ENCODE peak calls at places on chromosomes 5 and 9, in six cellular contexts. R is WTC11, P is H1, T is HepG2, Q is HCT116, F is GM12878. G is an unnamed sample.

GRCh38 chr5:145750194-145750593 is 84.9 kb downstream of the PRELID2 start:
- DNase-seq in F (no peak), R (no peak), Q (no peak), T (no peak), P (no peak), G (no peak)

GRCh38 chr5:142561486-142562097 is 124.3 kb downstream of the FGF1 start:
- DNase-seq in P (no peak), F (no peak), Q (no peak), T (no peak), R (no peak), G (no peak)

GRCh38 chr5:87877495-87877894 is 391.1 kb downstream of the TMEM161B start:
- DNase-seq in F (no peak), P (no peak), Q (no peak), T (no peak), R (no peak), G (no peak)

GRCh38 chr9:34592895-34593601 is 3.5 kb upstream of the CNTFR start:
- DNase-seq in P (no peak), T (no peak), Q (no peak), R (peak), F (no peak), G (no peak)

GRCh38 chr5:24644757-24645156 is at the start of gene CDH10:
- DNase-seq in Q (no peak), P (peak), F (no peak), T (no peak), R (peak), G (no peak)

GRCh38 chr5:126280343-126280742 is 142.9 kb upstream of the GRAMD2B start:
- DNase-seq in F (no peak), R (no peak), P (no peak), T (no peak), Q (no peak), G (no peak)

GRCh38 chr9:128553695-128554094 is 1.3 kb downstream of the SPTAN1 start:
- DNase-seq in R (no peak), T (no peak), F (no peak), P (no peak), Q (no peak), G (no peak)

GRCh38 chr5:134769206-134769605 is 10.6 kb downstream of the DDX46 start:
- DNase-seq in P (no peak), Q (no peak), F (no peak), R (no peak), T (peak), G (no peak)

GRCh38 chr5:136064510-136064909 is 35.7 kb downstream of the TGFBI start:
- DNase-seq in P (no peak), R (no peak), Q (no peak), T (no peak), F (no peak), G (peak)

GRCh38 chr5:101904736-101905135 is 391.3 kb downstream of the SLCO4C1 start:
- DNase-seq in T (no peak), R (no peak), P (no peak), Q (no peak), F (no peak), G (no peak)

GRCh38 chr5:33981408-33982171 is 2.9 kb downstream of the SLC45A2 start:
- DNase-seq in Q (no peak), P (no peak), F (no peak), R (no peak), T (no peak), G (no peak)

GRCh38 chr5:67028371-67028770 is 168.2 kb downstream of the CD180 start:
- DNase-seq in Q (no peak), R (no peak), F (no peak), T (no peak), P (no peak), G (no peak)

GRCh38 chr9:114908796-114909448 is 21.5 kb downstream of the TNFSF8 start:
- DNase-seq in Q (no peak), F (no peak), R (no peak), P (no peak), T (no peak), G (no peak)

GRCh38 chr5:40481226-40481625 is 198.5 kb upstream of the PTGER4 start:
- DNase-seq in R (no peak), F (no peak), P (no peak), T (no peak), Q (no peak), G (no peak)

GRCh38 chr5:13566903-13567339 is 377.6 kb downstream of the DNAH5 start:
- DNase-seq in R (no peak), T (no peak), Q (no peak), P (no peak), F (no peak), G (no peak)

GRCh38 chr9:111094433-111095421 is 56.5 kb upstream of the LPAR1 start:
- DNase-seq in P (no peak), R (no peak), T (no peak), F (peak), Q (no peak), G (no peak)

GRCh38 chr5:68240196-68240595 is 24.6 kb downstream of the PIK3R1 start:
- DNase-seq in Q (no peak), R (no peak), F (no peak), P (no peak), T (no peak), G (no peak)

GRCh38 chr5:671459-672328 is 21.5 kb downstream of the TPPP start:
- DNase-seq in R (peak), F (no peak), Q (no peak), P (no peak), T (peak), G (peak)

GRCh38 chr5:133149333-133149732 is 97.5 kb downstream of the HSPA4 start:
- DNase-seq in F (no peak), T (no peak), R (no peak), Q (no peak), P (no peak), G (no peak)

GRCh38 chr5:179227196-179227577 is 118.1 kb downstream of the ADAMTS2 start:
- DNase-seq in F (no peak), T (no peak), R (peak), P (no peak), Q (no peak), G (no peak)

GRCh38 chr5:5665225-5666075 is 243.0 kb downstream of the ICE1 start:
- DNase-seq in F (no peak), R (no peak), P (no peak), T (no peak), Q (peak), G (no peak)

GRCh38 chr9:124766326-124766725 is 4.8 kb downstream of the NR6A1 start:
- DNase-seq in T (no peak), F (no peak), Q (no peak), R (no peak), P (no peak), G (no peak)

GRCh38 chr9:69325409-69326212 is 596 bp downstream of the ENTREP1 start:
- DNase-seq in R (peak), Q (no peak), T (no peak), F (no peak), P (no peak), G (no peak)

GRCh38 chr5:132444061-132444460 is 46.5 kb downstream of the IRF1 start:
- DNase-seq in P (no peak), Q (no peak), R (no peak), F (no peak), T (no peak), G (no peak)

GRCh38 chr5:13976867-13977479 is 32.5 kb upstream of the DNAH5 start:
- DNase-seq in Q (peak), T (peak), F (no peak), P (no peak), R (no peak), G (no peak)

GRCh38 chr9:77954018-77954417 is 77.6 kb downstream of the GNAQ start:
- DNase-seq in F (no peak), T (no peak), Q (no peak), R (no peak), P (no peak), G (no peak)

GRCh38 chr5:79074641-79075040 is 5.1 kb downstream of the BHMT2 start:
- DNase-seq in P (no peak), R (no peak), T (peak), Q (no peak), F (no peak), G (no peak)

GRCh38 chr9:111798786-111799185 is 4.0 kb upstream of the SHOC1 start:
- DNase-seq in R (no peak), T (no peak), F (no peak), Q (no peak), P (no peak), G (no peak)

DNA sequence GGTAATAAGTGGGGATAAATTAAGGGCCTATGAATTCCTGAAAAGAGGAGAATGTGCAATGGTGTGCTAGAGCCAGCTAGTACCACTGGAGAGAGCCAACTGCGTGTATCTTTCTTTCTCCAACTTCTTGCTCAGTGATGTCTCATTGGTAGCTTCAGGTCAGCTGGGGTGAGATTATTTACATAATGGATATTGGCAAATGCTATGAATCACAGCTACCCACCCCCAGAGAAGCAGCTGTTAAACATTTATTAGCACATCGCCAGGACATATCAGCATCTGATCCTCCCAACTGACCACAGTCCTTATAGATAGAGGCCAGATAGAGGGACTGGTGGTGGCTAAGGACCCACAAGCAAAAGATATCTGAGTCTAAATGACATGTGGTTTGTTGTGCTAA is 421.3 kb downstream of the ACTL7B start:
- DNase-seq in R (no peak), F (no peak), P (no peak), Q (no peak), T (no peak), G (no peak)
- TF ChIP-seq ATF3 in R (no peak), F (no peak), P (no peak), Q (no peak), T (no peak), G (no peak)

GRCh38 chr5:157059891-157060290 is 975 bp upstream of the HAVCR1 start:
- DNase-seq in Q (no peak), P (no peak), R (no peak), T (peak), F (no peak), G (no peak)

GRCh38 chr5:157063776-157064430 is 5.0 kb upstream of the HAVCR1 start:
- DNase-seq in F (no peak), P (no peak), Q (no peak), T (no peak), R (no peak), G (no peak)

GRCh38 chr5:157057459-157058370 is 1.2 kb downstream of the HAVCR1 start:
- DNase-seq in P (no peak), Q (no peak), R (no peak), T (no peak), F (no peak), G (no peak)

GRCh38 chr5:157059093-157059539 is at the start of gene HAVCR1:
- DNase-seq in Q (no peak), R (no peak), P (no peak), F (no peak), T (peak), G (no peak)
- TF ChIP-seq ATF3 in Q (no peak), R (no peak), P (no peak), F (no peak), T (peak), G (no peak)

DNA sequence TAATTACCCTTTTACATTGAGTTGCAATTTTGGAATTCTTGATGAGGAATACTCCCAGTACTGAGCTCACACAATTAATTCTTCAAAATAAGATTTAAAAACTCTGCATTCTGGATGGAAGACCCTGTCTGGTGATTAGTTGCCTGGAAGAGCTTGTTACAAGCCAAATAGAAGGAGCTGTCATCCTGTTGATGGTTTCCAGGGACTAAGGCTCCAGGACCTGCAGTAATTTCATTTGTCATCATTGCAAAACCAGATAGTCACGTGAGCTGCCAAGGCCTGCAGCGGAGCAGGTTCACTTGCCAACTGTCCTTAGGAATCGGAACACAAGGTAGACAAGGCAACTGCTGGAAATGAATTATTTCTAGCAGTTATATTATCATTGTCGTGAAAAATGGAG is 597.7 kb downstream of the CCDC171 start:
- DNase-seq in F (no peak), R (no peak), T (no peak), P (no peak), Q (no peak), G (no peak)
- TF ChIP-seq ATF3 in F (no peak), R (no peak), T (no peak), P (no peak), Q (no peak), G (no peak)

GRCh38 chr9:20744046-20744630 is 60.1 kb downstream of the FOCAD start:
- DNase-seq in Q (no peak), P (no peak), F (no peak), R (no peak), T (no peak), G (no peak)
- TF ChIP-seq ATF3 in Q (no peak), P (no peak), F (no peak), R (no peak), T (no peak), G (no peak)

DNA sequence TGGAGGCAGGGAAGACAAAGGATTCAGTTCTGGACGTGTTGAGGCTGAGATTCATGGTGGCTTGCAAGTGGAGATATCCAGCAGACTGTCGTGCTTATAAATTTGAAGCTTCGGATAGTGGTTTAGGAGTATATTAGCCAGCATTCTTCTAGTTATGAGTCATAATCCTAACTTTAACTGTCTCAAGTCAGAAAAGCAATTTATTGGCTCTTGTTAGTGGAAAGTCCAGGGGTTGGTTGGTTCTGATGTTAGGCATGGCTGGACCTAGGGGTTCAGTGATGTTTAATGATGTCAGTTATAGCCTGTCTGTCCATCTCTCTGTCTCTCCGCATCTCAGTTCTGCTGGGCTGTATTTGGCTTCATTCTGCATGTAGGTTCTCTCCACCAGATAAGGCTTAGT is 72.7 kb upstream of the SHB start:
- DNase-seq in T (no peak), R (no peak), P (no peak), Q (no peak), F (no peak), G (no peak)
- TF ChIP-seq ATF3 in T (no peak), R (no peak), P (no peak), Q (no peak), F (no peak), G (no peak)